ENCODE peak calls at places on chromosomes 3 and 15, in nine cellular contexts. V is tibial nerve, G is heart left ventricle, D is transverse colon, B is uterus, I is adrenal gland, N is spleen, O is H1, R is NB4. E is an unnamed sample.

GRCh38 chr3:85170646-85171045 is 211.9 kb downstream of the CADM2 start:
- DNase-seq in N (no peak), B (no peak), G (no peak), R (no peak), I (no peak), V (no peak), O (no peak), D (no peak), E (no peak)

GRCh38 chr3:101340591-101340990 is 20.2 kb upstream of the IMPG2 start:
- DNase-seq in V (no peak), I (no peak), N (no peak), B (no peak), D (no peak), R (no peak), O (no peak), G (no peak), E (no peak)

GRCh38 chr3:151226088-151226563 is 23.1 kb upstream of the GPR171 start:
- DNase-seq in O (no peak), G (no peak), N (no peak), I (no peak), D (no peak), V (no peak), R (no peak), B (no peak), E (no peak)

GRCh38 chr3:42720126-42720525 is 17.5 kb upstream of the HHATL start:
- DNase-seq in O (no peak), I (no peak), V (no peak), B (no peak), R (peak), G (no peak), D (no peak), N (no peak), E (no peak)

GRCh38 chr3:185460719-185461350 is 38.0 kb downstream of the TMEM41A start:
- DNase-seq in V (no peak), N (no peak), O (no peak), D (no peak), I (no peak), B (no peak), G (no peak), R (peak), E (no peak)

GRCh38 chr3:172749201-172749965 is 1.1 kb upstream of the ECT2 start:
- DNase-seq in B (peak), R (no peak), O (no peak), G (no peak), D (no peak), V (no peak), N (no peak), I (no peak), E (no peak)

GRCh38 chr15:85760531-85761371 is 34.0 kb downstream of the KLHL25 start:
- DNase-seq in O (no peak), G (no peak), R (no peak), V (no peak), N (peak), B (no peak), I (peak), D (no peak), E (no peak)

GRCh38 chr15:63447277-63447676 is 57.1 kb upstream of the USP3 start:
- DNase-seq in V (no peak), R (no peak), G (no peak), O (no peak), I (no peak), B (no peak), D (no peak), N (no peak), E (no peak)

GRCh38 chr15:47548189-47548588 is 169.1 kb upstream of the SEMA6D start:
- DNase-seq in N (no peak), V (no peak), O (no peak), B (no peak), I (no peak), G (no peak), R (no peak), D (no peak), E (no peak)

GRCh38 chr15:39595621-39596221 is 14.8 kb downstream of the THBS1 start:
- DNase-seq in I (no peak), O (no peak), V (no peak), N (no peak), G (no peak), B (no peak), R (no peak), D (peak), E (no peak)

GRCh38 chr3:126026761-126027160 is 57.2 kb downstream of the SLC41A3 start:
- DNase-seq in N (no peak), D (no peak), O (no peak), B (no peak), G (no peak), V (no peak), I (no peak), R (no peak), E (no peak)

GRCh38 chr3:38121451-38121831 is 15.5 kb downstream of the ACAA1 start:
- DNase-seq in D (no peak), R (no peak), B (no peak), I (no peak), V (no peak), O (no peak), N (no peak), G (no peak), E (peak)

GRCh38 chr3:184361532-184361931 is at the start of the genes CLCN2 and POLR2H:
- DNase-seq in I (peak), N (no peak), D (peak), G (peak), O (no peak), R (peak), V (no peak), B (peak), E (peak)

GRCh38 chr3:52532517-52532837 is 1.2 kb downstream of the NT5DC2 start:
- DNase-seq in B (peak), O (no peak), N (peak), I (peak), G (no peak), D (peak), R (peak), V (no peak), E (peak)

GRCh38 chr3:127149621-127150310 is 43.2 kb upstream of the PRR23E start:
- DNase-seq in O (no peak), G (no peak), D (no peak), B (peak), V (no peak), N (peak), I (no peak), R (no peak), E (no peak)

GRCh38 chr3:158950131-158950901 is 148.5 kb downstream of the MFSD1 start:
- DNase-seq in O (no peak), D (no peak), G (no peak), I (no peak), R (no peak), B (no peak), V (no peak), N (no peak), E (no peak)

GRCh38 chr3:50862221-50862620 is 187.5 kb downstream of the DOCK3 start:
- DNase-seq in B (no peak), V (no peak), O (peak), R (peak), I (no peak), D (no peak), N (no peak), G (no peak), E (no peak)

GRCh38 chr3:69419276-69419675 is 33.4 kb upstream of the FRMD4B start:
- DNase-seq in G (no peak), R (no peak), B (no peak), V (no peak), I (no peak), O (no peak), N (no peak), D (no peak), E (no peak)

GRCh38 chr3:30643763-30644462 is 37.5 kb downstream of the TGFBR2 start:
- DNase-seq in B (no peak), V (no peak), R (peak), G (no peak), N (peak), D (peak), I (peak), O (no peak), E (no peak)

GRCh38 chr15:48644498-48644826 is 1.0 kb downstream of the FBN1 start:
- DNase-seq in V (no peak), N (no peak), G (peak), R (no peak), B (peak), D (no peak), I (peak), O (no peak), E (no peak)

GRCh38 chr3:187765342-187765741 is 20.1 kb upstream of the BCL6 start:
- DNase-seq in O (no peak), B (no peak), N (no peak), R (no peak), G (no peak), D (no peak), I (no peak), V (no peak), E (no peak)

GRCh38 chr3:194536883-194537637 is 50.3 kb upstream of the ATP13A3 start:
- DNase-seq in O (no peak), V (no peak), D (peak), G (no peak), R (peak), B (peak), I (peak), N (no peak), E (peak)

GRCh38 chr3:84566256-84566655 is 392.5 kb upstream of the CADM2 start:
- DNase-seq in G (no peak), R (no peak), V (no peak), B (no peak), O (no peak), D (no peak), I (no peak), N (no peak), E (no peak)

GRCh38 chr15:48975713-48976419 is 12.1 kb upstream of the SHC4 start:
- DNase-seq in V (peak), B (peak), D (peak), O (peak), I (peak), G (peak), R (peak), N (peak), E (peak)

GRCh38 chr3:114644372-114644771 is 350.5 kb downstream of the TIGIT start:
- DNase-seq in D (no peak), N (no peak), O (no peak), R (no peak), V (no peak), I (no peak), B (no peak), G (no peak), E (no peak)

GRCh38 chr3:185024406-185024805 is 128.5 kb downstream of the C3orf70 start:
- DNase-seq in V (no peak), O (no peak), N (no peak), R (peak), I (no peak), G (no peak), B (no peak), D (no peak), E (no peak)

GRCh38 chr3:131178710-131179375 is 152.2 kb downstream of the NEK11 start:
- DNase-seq in B (no peak), N (no peak), I (peak), V (no peak), G (no peak), R (no peak), D (no peak), O (no peak), E (no peak)

GRCh38 chr15:32718822-32719716 is 1.3 kb downstream of the GREM1 start:
- DNase-seq in G (peak), B (no peak), V (no peak), R (no peak), D (peak), N (no peak), O (no peak), I (no peak), E (no peak)

GRCh38 chr15:89307791-89308190 is 26.8 kb downstream of the POLG start:
- DNase-seq in O (no peak), R (no peak), B (no peak), D (no peak), V (no peak), I (no peak), N (no peak), G (no peak), E (no peak)

GRCh38 chr15:78913012-78913411 is 31.8 kb downstream of the CTSH start:
- DNase-seq in R (no peak), D (no peak), O (no peak), B (no peak), N (no peak), G (no peak), V (no peak), I (no peak), E (no peak)

GRCh38 chr3:59809750-59810444 is 760.1 kb upstream of the CFAP20DC start:
- DNase-seq in V (no peak), N (no peak), O (no peak), R (no peak), B (no peak), I (no peak), D (no peak), G (no peak), E (no peak)

GRCh38 chr15:76340198-76340801 is 3.7 kb downstream of the ISL2 start:
- DNase-seq in V (no peak), R (no peak), I (peak), B (no peak), G (no peak), D (peak), O (no peak), N (peak), E (no peak)

GRCh38 chr15:99414755-99415731 is 150.7 kb upstream of the MEF2A start:
- DNase-seq in D (no peak), I (no peak), V (no peak), N (no peak), R (no peak), G (peak), B (no peak), O (no peak), E (peak)

GRCh38 chr15:80012060-80012726 is 41.2 kb upstream of the BCL2A1 start:
- DNase-seq in V (no peak), I (no peak), G (no peak), O (no peak), N (no peak), B (no peak), R (no peak), D (no peak), E (no peak)

GRCh38 chr3:27423463-27423862 is 54.3 kb upstream of the NEK10 start:
- DNase-seq in G (no peak), V (no peak), O (no peak), R (no peak), I (no peak), B (no peak), N (no peak), D (no peak), E (no peak)

GRCh38 chr3:58670506-58671125 is 4.0 kb upstream of the FAM3D start:
- DNase-seq in R (no peak), D (peak), I (no peak), V (no peak), N (no peak), B (no peak), O (no peak), G (no peak), E (no peak)

GRCh38 chr3:167497903-167498302 is 24.1 kb upstream of the SERPINI2 start:
- DNase-seq in B (no peak), G (no peak), I (no peak), V (no peak), R (no peak), N (no peak), O (no peak), D (no peak), E (no peak)

GRCh38 chr3:46849686-46850467 is 13.4 kb downstream of the MYL3 start:
- DNase-seq in V (no peak), I (no peak), N (peak), R (no peak), D (no peak), O (no peak), B (no peak), G (no peak), E (no peak)

DNA sequence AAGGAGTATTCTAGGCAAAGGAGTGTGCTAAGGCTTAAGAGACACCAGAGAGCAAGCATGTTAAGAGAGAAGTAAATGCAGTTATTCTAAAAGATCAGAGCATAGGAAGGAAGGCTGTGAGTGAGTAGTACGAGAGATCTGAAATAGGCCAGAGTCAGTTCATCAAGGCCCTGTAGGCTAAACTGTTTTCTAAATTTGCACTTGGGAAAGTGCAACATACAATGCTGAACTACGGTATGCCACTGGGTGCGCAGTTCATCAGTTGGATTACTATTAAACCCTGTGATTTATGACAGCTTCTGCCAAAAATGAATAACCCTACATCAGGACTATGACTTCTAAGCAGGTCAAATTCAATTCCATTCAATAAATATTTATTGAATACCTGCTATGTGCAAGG is 10.8 kb downstream of the CBLB start:
- DNase-seq in D (no peak), V (no peak), O (no peak), I (no peak), R (no peak), N (no peak), B (no peak), G (no peak), E (no peak)
- TF ChIP-seq CTCF in D (no peak), V (no peak), O (no peak), I (no peak), R (no peak), N (no peak), B (no peak), G (no peak), E (no peak)

GRCh38 chr3:44554626-44555592 is at the start of gene ZKSCAN7:
- DNase-seq in N (peak), V (no peak), O (peak), R (no peak), G (peak), I (peak), D (peak), B (peak), E (peak)
- TF ChIP-seq POLR2A in N (no peak), V (no peak), O (peak), R (no peak), G (no peak), I (no peak), D (no peak), B (no peak), E (no peak)

DNA sequence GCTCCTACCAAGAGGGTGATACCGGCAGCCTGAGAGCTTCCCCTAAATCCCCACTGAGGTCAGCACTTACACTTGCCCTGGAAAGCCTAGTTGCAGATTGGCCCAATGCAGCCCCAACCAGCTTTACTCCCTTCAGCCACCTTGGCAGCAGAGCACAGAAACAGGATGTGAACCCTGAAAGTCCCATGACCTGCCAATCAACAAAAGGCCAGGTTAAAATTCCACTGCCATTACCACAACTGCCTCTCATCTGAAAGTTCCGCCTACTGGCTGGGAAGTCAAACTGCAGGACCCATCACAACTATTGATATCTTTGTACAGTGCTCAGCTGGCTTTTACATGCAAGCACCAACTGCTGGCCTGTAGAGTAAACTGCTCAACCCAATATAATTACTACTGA is 156.2 kb downstream of the ZMAT3 start:
- DNase-seq in B (no peak), G (no peak), D (no peak), I (no peak), N (no peak), O (no peak), R (no peak), V (no peak), E (no peak)
- TF ChIP-seq CTCF in B (no peak), G (no peak), D (no peak), I (no peak), N (no peak), O (peak), R (no peak), V (no peak), E (no peak)

GRCh38 chr3:14456794-14457193 is 54.4 kb downstream of the SLC6A6 start:
- DNase-seq in O (no peak), G (no peak), V (no peak), N (no peak), I (no peak), R (no peak), B (no peak), D (no peak), E (no peak)
- TF ChIP-seq POLR2A in O (no peak), G (no peak), V (no peak), N (no peak), I (no peak), R (no peak), B (no peak), D (no peak), E (no peak)

GRCh38 chr3:9715764-9716437 is 12.3 kb downstream of the CPNE9 start:
- DNase-seq in B (peak), R (peak), O (no peak), V (peak), D (peak), N (no peak), I (peak), G (no peak), E (peak)
- TF ChIP-seq CTCF in B (peak), R (peak), O (peak), V (peak), D (peak), N (peak), I (peak), G (peak), E (peak)

GRCh38 chr15:41494190-41494921 is 682 bp downstream of the ITPKA start:
- DNase-seq in G (peak), B (no peak), O (no peak), V (no peak), R (peak), I (peak), D (peak), N (peak), E (no peak)

GRCh38 chr15:41491889-41492288 is 1.8 kb upstream of the ITPKA start:
- DNase-seq in I (no peak), D (no peak), G (no peak), B (no peak), V (no peak), O (no peak), R (no peak), N (no peak), E (no peak)

GRCh38 chr15:41493902-41494189 is 172 bp downstream of the ITPKA start:
- DNase-seq in G (no peak), V (no peak), R (no peak), B (no peak), N (no peak), I (no peak), D (no peak), O (no peak), E (no peak)

GRCh38 chr15:41492597-41493204 is 973 bp upstream of the ITPKA start:
- DNase-seq in R (no peak), O (no peak), I (no peak), N (no peak), D (no peak), G (no peak), V (no peak), B (no peak), E (no peak)

GRCh38 chr15:41493205-41493901 is at the start of gene ITPKA:
- DNase-seq in R (peak), V (peak), D (peak), G (peak), I (peak), O (no peak), B (peak), N (peak), E (peak)
- TF ChIP-seq POLR2A in R (peak), V (no peak), D (peak), G (no peak), I (no peak), O (no peak), B (no peak), N (no peak), E (no peak)

GRCh38 chr3:45832691-45833090 is 9.2 kb downstream of the LZTFL1 start:
- DNase-seq in V (no peak), I (no peak), O (no peak), N (no peak), R (peak), G (no peak), B (no peak), D (no peak), E (no peak)
- TF ChIP-seq CTCF in V (no peak), I (no peak), O (no peak), N (no peak), R (no peak), G (peak), B (no peak), D (no peak), E (no peak)

DNA sequence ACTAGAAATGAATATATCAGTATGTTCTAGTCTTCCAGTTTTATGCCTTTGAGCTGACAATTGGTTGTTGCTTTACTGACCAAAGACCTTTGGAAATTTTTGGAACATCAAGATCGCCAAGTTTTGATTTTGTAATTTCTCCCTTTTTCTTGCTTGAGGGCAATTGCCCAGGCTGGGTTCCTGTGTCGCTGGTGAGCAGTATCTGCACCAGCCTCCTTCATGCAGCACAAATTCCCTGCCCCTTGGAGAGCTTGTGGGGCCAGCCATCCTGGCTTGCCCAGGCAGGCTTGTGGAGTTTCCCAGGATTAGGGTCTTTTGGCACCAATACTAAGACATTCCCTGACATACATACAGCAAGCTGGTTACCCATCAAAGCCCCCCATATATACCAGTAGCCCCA is 37.9 kb upstream of the HACD2 start:
- DNase-seq in N (no peak), R (no peak), B (no peak), I (no peak), V (no peak), D (no peak), G (no peak), O (no peak), E (no peak)
- TF ChIP-seq POLR2A in N (no peak), R (no peak), B (no peak), I (no peak), V (no peak), D (no peak), G (no peak), O (no peak), E (no peak)